ENCODE peak calls at places on chromosome 5, in five cellular contexts. V is ovary, M is psoas muscle, A is mesothelial cell of epicardium, J is K562. H is an unnamed sample.

GRCh38 chr5:180070726-180071417 is 687 bp downstream of the RNF130 start:
- DNase-seq in V (no peak), M (no peak), A (no peak), J (no peak), H (peak)

GRCh38 chr5:136058031-136058971 is 29.5 kb downstream of the TGFBI start:
- DNase-seq in V (peak), M (peak), A (no peak), J (no peak), H (peak)

GRCh38 chr5:116830079-116830478 is 255.5 kb upstream of the SEMA6A start:
- DNase-seq in V (no peak), M (no peak), A (no peak), J (no peak), H (no peak)

GRCh38 chr5:42798284-42799240 is 13.1 kb downstream of the SELENOP start:
- DNase-seq in V (no peak), M (no peak), A (no peak), J (no peak), H (no peak)

GRCh38 chr5:32314658-32315057 is 1.9 kb upstream of the MTMR12 start:
- DNase-seq in V (no peak), M (no peak), A (no peak), J (no peak), H (no peak)

GRCh38 chr5:177539411-177539810 is 15.0 kb downstream of the FAM193B start:
- DNase-seq in V (no peak), M (no peak), A (no peak), J (no peak), H (peak)

GRCh38 chr5:88634014-88634413 is 249.0 kb downstream of the MEF2C start:
- DNase-seq in V (no peak), M (no peak), A (no peak), J (no peak), H (no peak)

GRCh38 chr5:1337490-1338195 is 7.3 kb downstream of the CLPTM1L start:
- DNase-seq in V (peak), M (peak), A (no peak), J (no peak), H (no peak)

GRCh38 chr5:65895891-65896290 is 30.5 kb upstream of the ERBIN start:
- DNase-seq in V (no peak), M (no peak), A (no peak), J (no peak), H (no peak)

GRCh38 chr5:176530983-176531901 is 6.0 kb downstream of the RNF44 start:
- DNase-seq in V (peak), M (no peak), A (no peak), J (no peak), H (no peak)

GRCh38 chr5:95900383-95900958 is 61.2 kb downstream of the ELL2 start:
- DNase-seq in V (no peak), M (no peak), A (no peak), J (no peak), H (no peak)

GRCh38 chr5:57655228-57655627 is 172.6 kb upstream of the ACTBL2 start:
- DNase-seq in V (no peak), M (no peak), A (no peak), J (no peak), H (no peak)

GRCh38 chr5:92969781-92970237 is 611.2 kb downstream of the NR2F1-AS1 start:
- DNase-seq in V (no peak), M (no peak), A (no peak), J (no peak), H (no peak)

GRCh38 chr5:38790891-38791290 is 54.9 kb upstream of the OSMR start:
- DNase-seq in V (no peak), M (no peak), A (no peak), J (no peak), H (no peak)

GRCh38 chr5:168227001-168227400 is 64.4 kb upstream of the WWC1 start:
- DNase-seq in V (no peak), M (no peak), A (no peak), J (no peak), H (no peak)

DNA sequence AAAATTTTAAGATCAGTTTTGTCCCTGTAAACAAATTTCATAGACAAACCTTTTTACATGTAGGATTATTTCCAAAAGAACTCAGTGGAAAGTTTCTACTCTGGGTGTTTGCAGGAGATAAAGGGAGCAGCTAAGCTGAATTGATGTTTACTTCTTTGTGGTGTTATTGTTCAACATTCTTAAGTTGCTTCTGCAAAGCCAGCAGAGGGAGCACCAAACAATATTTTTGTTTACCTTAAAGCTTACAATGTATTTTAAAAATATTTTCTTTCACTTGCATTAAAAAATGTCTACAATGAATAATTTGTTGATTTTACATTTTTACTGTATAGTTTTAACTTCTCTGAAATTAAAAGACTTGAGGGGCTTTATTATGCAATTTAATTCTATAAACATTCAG is 135.5 kb downstream of the ATG10 start:
- DNase-seq in V (no peak), M (no peak), A (no peak), J (no peak), H (no peak)
- TF ChIP-seq CTCF in V (peak), M (peak), A (peak), J (peak), H (no peak)

GRCh38 chr5:64594601-64595518 is 89.0 kb downstream of the RGS7BP start:
- DNase-seq in V (peak), M (no peak), A (no peak), J (no peak), H (no peak)
- TF ChIP-seq CTCF in V (peak), M (peak), A (no peak), J (peak), H (peak)

GRCh38 chr5:145233461-145233860 is 601.7 kb downstream of the PRELID2 start:
- DNase-seq in V (no peak), M (no peak), A (no peak), J (no peak), H (no peak)

GRCh38 chr5:145236966-145237365 is 598.2 kb downstream of the PRELID2 start:
- DNase-seq in V (no peak), M (no peak), A (no peak), J (no peak), H (no peak)

GRCh38 chr5:145243016-145243415 is 592.1 kb downstream of the PRELID2 start:
- DNase-seq in V (no peak), M (no peak), A (no peak), J (no peak), H (no peak)

GRCh38 chr5:145236127-145236526 is 599.0 kb downstream of the PRELID2 start:
- DNase-seq in V (no peak), M (no peak), A (no peak), J (no peak), H (no peak)

DNA sequence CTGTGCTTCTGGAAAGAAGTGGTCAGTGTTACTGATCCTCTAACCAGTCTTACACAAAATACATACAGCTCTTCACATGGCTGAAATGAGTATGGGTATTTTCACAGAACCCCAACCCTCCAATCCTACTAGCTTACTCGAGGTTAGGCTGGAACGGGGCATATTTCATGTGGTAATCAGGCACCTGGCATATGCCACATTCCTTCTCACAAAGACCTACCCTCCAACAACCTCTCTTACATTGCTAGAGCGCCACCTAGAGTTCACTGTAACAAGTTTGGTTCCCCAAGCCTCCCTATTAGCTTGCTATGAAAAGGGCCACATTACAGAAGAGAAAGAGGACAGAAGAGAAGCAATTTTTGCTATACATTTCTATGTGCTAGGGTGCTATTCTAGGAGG is 597.3 kb downstream of the PRELID2 start:
- DNase-seq in V (no peak), M (no peak), A (no peak), J (peak), H (no peak)
- TF ChIP-seq CTCF in V (no peak), M (no peak), A (peak), J (no peak), H (no peak)

GRCh38 chr5:142063878-142064331 is 44.7 kb upstream of the NDFIP1 start:
- DNase-seq in V (peak), M (peak), A (no peak), J (no peak), H (peak)

GRCh38 chr5:142056831-142057696 is 44.2 kb upstream of the GNPDA1 start:
- DNase-seq in V (no peak), M (no peak), A (no peak), J (no peak), H (no peak)

GRCh38 chr5:142063376-142063775 is 45.2 kb upstream of the NDFIP1 start:
- DNase-seq in V (no peak), M (no peak), A (no peak), J (no peak), H (no peak)

GRCh38 chr5:142057697-142058056 is 44.9 kb upstream of the GNPDA1 start:
- DNase-seq in V (no peak), M (no peak), A (no peak), J (no peak), H (no peak)

DNA sequence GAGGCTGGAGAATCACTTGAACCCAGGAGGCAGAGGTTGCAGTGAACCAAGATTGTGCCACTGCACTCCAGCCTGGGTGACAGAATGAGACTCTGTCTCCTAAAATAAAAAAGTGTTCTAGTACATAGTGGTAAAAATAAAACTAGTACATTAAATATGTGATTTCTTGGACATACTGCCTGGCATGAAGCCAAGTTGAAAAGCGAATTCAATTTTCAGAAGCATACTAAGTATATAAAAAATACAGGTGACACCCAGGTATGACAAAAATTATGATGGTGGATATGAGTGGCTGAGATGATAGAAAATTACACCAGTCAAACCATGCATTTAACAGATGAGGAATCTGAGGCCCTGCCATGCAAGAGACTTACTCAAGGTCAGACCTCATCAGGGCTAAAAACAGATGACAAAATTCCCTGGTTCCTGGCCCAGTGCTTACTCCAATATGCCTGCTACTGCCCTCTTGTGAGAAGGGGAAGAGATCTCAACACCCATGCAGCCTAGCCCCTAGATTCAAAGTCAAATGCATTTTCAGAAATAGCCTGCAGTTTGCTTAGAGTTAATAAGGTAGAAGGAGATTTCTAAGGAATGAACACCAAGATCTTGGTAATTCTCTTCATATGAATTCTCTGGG is 46.6 kb upstream of the GNPDA1 start:
- DNase-seq in V (no peak), M (no peak), A (no peak), J (no peak), H (no peak)
- TF ChIP-seq CTCF in V (no peak), M (peak), A (no peak), J (no peak), H (peak)

GRCh38 chr5:10913846-10914245 is 152.8 kb upstream of the DAP start:
- DNase-seq in V (no peak), M (no peak), A (no peak), J (peak), H (no peak)

GRCh38 chr5:10913181-10913810 is 152.3 kb upstream of the DAP start:
- DNase-seq in V (no peak), M (no peak), A (no peak), J (no peak), H (no peak)

GRCh38 chr5:10912435-10912834 is 151.4 kb upstream of the DAP start:
- DNase-seq in V (no peak), M (no peak), A (no peak), J (no peak), H (no peak)

GRCh38 chr5:10914741-10915480 is 153.9 kb upstream of the DAP start:
- DNase-seq in V (no peak), M (no peak), A (no peak), J (no peak), H (no peak)

GRCh38 chr5:10910261-10910660 is 149.2 kb upstream of the DAP start:
- DNase-seq in V (no peak), M (no peak), A (no peak), J (no peak), H (no peak)
- TF ChIP-seq CTCF in V (no peak), M (no peak), A (no peak), J (no peak), H (no peak)

DNA sequence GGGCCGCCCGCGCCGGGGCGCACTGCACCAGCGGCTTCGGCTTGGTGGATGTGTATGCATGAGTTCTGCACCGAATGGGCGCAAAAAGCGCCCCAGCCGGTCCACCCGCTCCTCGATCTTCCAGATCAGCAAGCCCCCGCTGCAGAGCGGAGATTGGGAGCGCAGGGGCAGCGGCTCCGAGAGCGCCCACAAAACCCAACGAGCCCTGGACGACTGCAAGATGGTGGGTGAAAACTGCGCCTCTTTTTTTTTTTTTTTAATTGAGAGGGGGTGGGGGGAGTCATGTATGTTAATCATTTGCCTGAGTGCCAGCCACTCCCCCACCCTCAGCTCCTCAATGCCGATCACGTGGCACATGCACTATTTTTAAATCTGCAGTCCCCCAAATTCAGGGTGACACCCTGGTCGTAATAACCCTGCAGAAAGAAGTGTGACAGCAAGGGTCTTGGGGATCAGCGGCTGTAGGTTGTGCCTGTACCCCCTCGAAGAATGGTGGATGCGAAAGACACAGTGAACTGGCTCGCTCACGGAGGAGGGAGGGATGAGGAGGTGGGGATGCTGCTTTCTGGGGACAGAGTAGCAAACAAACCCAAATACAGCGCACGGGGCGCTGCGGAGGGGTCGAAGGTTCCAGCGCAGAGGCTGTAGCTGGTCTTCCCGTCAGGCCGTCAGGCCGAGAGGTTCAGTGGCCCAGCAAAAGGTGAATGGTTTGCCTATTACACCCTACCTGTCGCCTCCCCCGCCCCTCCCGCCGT is 929 bp downstream of the RGS7BP start:
- DNase-seq in V (no peak), M (no peak), A (no peak), J (no peak), H (no peak)
- TF ChIP-seq CTCF in V (no peak), M (peak), A (no peak), J (no peak), H (no peak)

GRCh38 chr5:75588666-75589065 is 22.6 kb upstream of the ANKDD1B start:
- DNase-seq in V (no peak), M (no peak), A (no peak), J (no peak), H (no peak)

DNA sequence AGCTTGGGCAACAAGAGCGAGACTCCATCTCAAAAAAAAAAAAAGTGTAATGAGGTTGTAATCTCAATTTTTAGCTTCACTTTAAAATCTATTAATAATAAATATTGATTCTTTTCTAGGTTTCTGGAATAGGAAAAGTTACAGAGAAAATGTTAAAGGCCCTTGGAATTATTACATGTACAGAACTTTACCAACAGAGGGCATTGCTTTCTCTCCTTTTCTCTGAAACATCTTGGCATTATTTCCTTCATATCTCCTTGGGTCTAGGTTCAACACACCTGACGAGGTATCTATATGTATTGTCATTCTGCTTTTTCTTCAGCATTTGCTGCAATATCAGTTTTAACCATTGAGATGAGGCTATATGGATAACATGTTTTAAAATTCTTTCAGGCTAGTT is 26.6 kb upstream of the ANKDD1B start:
- DNase-seq in V (no peak), M (no peak), A (no peak), J (no peak), H (no peak)
- TF ChIP-seq CTCF in V (no peak), M (no peak), A (peak), J (no peak), H (no peak)

DNA sequence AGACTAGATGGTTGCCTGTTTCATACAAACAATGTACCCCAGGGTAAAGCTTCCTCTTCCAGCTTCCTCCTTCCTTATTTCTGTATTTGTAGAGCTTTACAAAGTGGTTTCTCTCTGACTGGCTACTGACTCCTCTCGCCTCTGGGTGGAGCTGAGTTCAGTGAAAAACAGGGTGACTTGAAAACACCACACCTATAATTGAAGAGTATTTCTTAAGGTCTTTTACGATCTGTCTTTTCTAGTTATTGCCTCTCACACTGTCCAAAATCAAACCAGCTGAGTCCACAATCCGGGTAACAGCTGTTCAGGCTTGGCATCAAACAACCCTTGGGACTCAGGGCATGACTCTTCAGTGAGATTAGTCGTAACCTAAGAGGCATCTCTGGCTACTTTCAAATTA is 200.4 kb downstream of the ARRDC3 start:
- DNase-seq in V (no peak), M (no peak), A (no peak), J (no peak), H (peak)
- TF ChIP-seq CTCF in V (no peak), M (peak), A (no peak), J (peak), H (no peak)

GRCh38 chr5:133405275-133406034 is 206.9 kb downstream of the FSTL4 start:
- DNase-seq in V (no peak), M (no peak), A (no peak), J (no peak), H (no peak)

GRCh38 chr5:133406208-133406607 is 206.1 kb downstream of the FSTL4 start:
- DNase-seq in V (no peak), M (no peak), A (no peak), J (no peak), H (no peak)

GRCh38 chr5:133403741-133404364 is 208.5 kb downstream of the FSTL4 start:
- DNase-seq in V (no peak), M (no peak), A (no peak), J (no peak), H (no peak)

GRCh38 chr5:133402781-133403180 is 209.6 kb downstream of the FSTL4 start:
- DNase-seq in V (no peak), M (no peak), A (no peak), J (no peak), H (no peak)

GRCh38 chr5:133404724-133405123 is 207.6 kb downstream of the FSTL4 start:
- DNase-seq in V (no peak), M (no peak), A (no peak), J (no peak), H (no peak)
- TF ChIP-seq CTCF in V (no peak), M (no peak), A (no peak), J (peak), H (no peak)

H was measured in tibial artery.